ENCODE peak calls at places on chromosomes 1 and 21, in eight cellular contexts. X is WERI-Rb-1; Q is CD4-positive, alpha-beta T cell; L is GM23338; J is cardiac muscle cell; E is kidney epithelial cell; O is SJSA1; F is ovary. Z is an unnamed sample.

GRCh38 chr1:244920911-244921310 is 56.6 kb upstream of the HNRNPU start:
- DNase-seq in O (no peak), L (no peak), E (no peak), Q (no peak), F (no peak), X (no peak), J (no peak), Z (no peak)

GRCh38 chr1:162213281-162213909 is 143.9 kb downstream of the NOS1AP start:
- DNase-seq in L (peak; percentile 59), X (no peak), E (no peak), F (peak; percentile 35), Q (no peak), O (no peak), J (peak; percentile 88), Z (no peak)

GRCh38 chr1:64765826-64766225 is 21.0 kb downstream of the RAVER2 start:
- DNase-seq in O (no peak), L (no peak), J (no peak), E (no peak), Q (no peak), F (no peak), X (no peak), Z (no peak)

GRCh38 chr1:91613594-91613993 is 112.9 kb downstream of the CDC7 start:
- DNase-seq in O (no peak), F (no peak), E (no peak), X (no peak), L (no peak), J (no peak), Q (no peak), Z (no peak)

GRCh38 chr1:68375919-68376318 is 73.8 kb downstream of the RPE65 start:
- DNase-seq in X (no peak), Q (no peak), E (no peak), J (no peak), L (no peak), O (no peak), F (no peak), Z (no peak)

GRCh38 chr1:224168859-224169380 is 14.1 kb upstream of the DEGS1 start:
- DNase-seq in Q (no peak), E (no peak), F (no peak), J (peak; percentile 96), X (no peak), O (peak; percentile 28), L (no peak), Z (no peak)

GRCh38 chr1:76950306-76950705 is 83.0 kb downstream of the ST6GALNAC5 start:
- DNase-seq in E (peak; percentile 26), F (no peak), O (no peak), J (no peak), X (no peak), L (no peak), Q (no peak), Z (no peak)

GRCh38 chr21:35223480-35224156 is 174.5 kb upstream of the RUNX1 start:
- DNase-seq in J (no peak), X (no peak), L (no peak), Q (no peak), E (no peak), F (no peak), O (no peak), Z (no peak)

GRCh38 chr1:213066363-213066762 is 15.3 kb downstream of the RPS6KC1 start:
- DNase-seq in X (no peak), O (no peak), Q (no peak), J (no peak), E (no peak), L (peak; percentile 26), F (no peak), Z (no peak)

GRCh38 chr1:89547563-89548485 is 23.2 kb downstream of the LRRC8B start:
- DNase-seq in J (peak; percentile 72), Q (no peak), F (no peak), L (no peak), E (no peak), X (no peak), O (peak; percentile 15), Z (no peak)

GRCh38 chr1:24866211-24867063 is 63.6 kb downstream of the RUNX3 start:
- DNase-seq in J (no peak), E (no peak), X (no peak), F (no peak), O (no peak), L (no peak), Q (no peak), Z (no peak)

GRCh38 chr1:4573521-4573920 is 80.9 kb upstream of the AJAP1 start:
- DNase-seq in J (no peak), X (no peak), L (no peak), O (no peak), E (no peak), F (no peak), Q (no peak), Z (no peak)

GRCh38 chr21:15135867-15136629 is 71.2 kb upstream of the NRIP1 start:
- DNase-seq in O (no peak), L (no peak), E (no peak), Q (no peak), F (no peak), J (no peak), X (no peak), Z (no peak)

GRCh38 chr1:67489643-67490042 is 59.4 kb upstream of the SERBP1 start:
- DNase-seq in X (peak; percentile 49), O (no peak), L (peak; percentile 47), F (no peak), E (no peak), J (peak; percentile 37), Q (no peak), Z (no peak)

GRCh38 chr21:41583274-41583790 is 75.4 kb upstream of the TMPRSS2 start:
- DNase-seq in L (no peak), E (no peak), O (no peak), J (no peak), X (no peak), F (no peak), Q (no peak), Z (no peak)

GRCh38 chr1:10217748-10218441 is 7.5 kb downstream of the KIF1B start:
- DNase-seq in F (no peak), L (no peak), X (no peak), E (no peak), Q (no peak), O (no peak), J (peak; percentile 21), Z (no peak)

GRCh38 chr1:44049839-44050238 is 18.6 kb upstream of the SLC6A9 start:
- DNase-seq in X (no peak), Q (no peak), L (no peak), E (peak; percentile 61), J (peak; percentile 87), F (no peak), O (no peak), Z (peak; percentile 82)

GRCh38 chr1:197144570-197145325 is 1.7 kb downstream of the ASPM start:
- DNase-seq in E (no peak), X (no peak), F (no peak), O (peak; percentile 38), Q (no peak), J (peak; percentile 42), L (no peak), Z (no peak)

GRCh38 chr1:156625436-156626078 is 6.3 kb downstream of the HAPLN2 start:
- DNase-seq in O (peak; percentile 45), F (peak; percentile 57), J (peak; percentile 63), X (peak; percentile 83), L (peak; percentile 73), E (no peak), Q (peak; percentile 55), Z (no peak)

GRCh38 chr1:236688705-236689104 is 2.4 kb downstream of the ACTN2 start:
- DNase-seq in J (no peak), X (no peak), L (no peak), Q (no peak), F (no peak), E (no peak), O (no peak), Z (no peak)
- H3K27me3 ChIP-seq in J (no peaks in the 10 kb centered on the region), X (peaks cover 67% of the 10 kb centered on the region), L (peaks cover 40% of the 10 kb centered on the region), Q (peaks cover 53% of the 10 kb centered on the region), F (no peaks in the 10 kb centered on the region), E (peaks cover 18% of the 10 kb centered on the region), O (peaks cover 24% of the 10 kb centered on the region), Z (peaks cover 9% of the 10 kb centered on the region)

GRCh38 chr1:205452364-205452763 is 3.5 kb downstream of the BLACAT1 start:
- DNase-seq in E (no peak), Q (no peak), J (no peak), L (no peak), F (no peak), X (no peak), O (no peak), Z (no peak)
- H3K27me3 ChIP-seq in E (peaks cover 48% of the 10 kb centered on the region), Q (peaks cover 68% of the 10 kb centered on the region), J (peaks cover 43% of the 10 kb centered on the region), L (peaks cover 50% of the 10 kb centered on the region), F (peaks cover 5% of the 10 kb centered on the region), X (peaks cover 40% of the 10 kb centered on the region), O (peaks cover 58% of the 10 kb centered on the region), Z (peaks cover 54% of the 10 kb centered on the region)

GRCh38 chr1:31769720-31770390 is 5.7 kb upstream of the ADGRB2 start:
- DNase-seq in Q (no peak), E (no peak), F (no peak), J (no peak), X (no peak), O (no peak), L (no peak), Z (no peak)

GRCh38 chr1:31773861-31774260 is 9.7 kb upstream of the ADGRB2 start:
- DNase-seq in Q (no peak), O (no peak), J (no peak), X (no peak), L (no peak), E (no peak), F (no peak), Z (no peak)

GRCh38 chr1:31768939-31769704 is 5.0 kb upstream of the ADGRB2 start:
- DNase-seq in F (no peak), X (no peak), L (no peak), O (no peak), Q (no peak), J (no peak), E (no peak), Z (no peak)

GRCh38 chr1:31772669-31773248 is 8.6 kb upstream of the ADGRB2 start:
- DNase-seq in F (no peak), E (no peak), Q (no peak), O (no peak), X (no peak), J (no peak), L (no peak), Z (no peak)

DNA sequence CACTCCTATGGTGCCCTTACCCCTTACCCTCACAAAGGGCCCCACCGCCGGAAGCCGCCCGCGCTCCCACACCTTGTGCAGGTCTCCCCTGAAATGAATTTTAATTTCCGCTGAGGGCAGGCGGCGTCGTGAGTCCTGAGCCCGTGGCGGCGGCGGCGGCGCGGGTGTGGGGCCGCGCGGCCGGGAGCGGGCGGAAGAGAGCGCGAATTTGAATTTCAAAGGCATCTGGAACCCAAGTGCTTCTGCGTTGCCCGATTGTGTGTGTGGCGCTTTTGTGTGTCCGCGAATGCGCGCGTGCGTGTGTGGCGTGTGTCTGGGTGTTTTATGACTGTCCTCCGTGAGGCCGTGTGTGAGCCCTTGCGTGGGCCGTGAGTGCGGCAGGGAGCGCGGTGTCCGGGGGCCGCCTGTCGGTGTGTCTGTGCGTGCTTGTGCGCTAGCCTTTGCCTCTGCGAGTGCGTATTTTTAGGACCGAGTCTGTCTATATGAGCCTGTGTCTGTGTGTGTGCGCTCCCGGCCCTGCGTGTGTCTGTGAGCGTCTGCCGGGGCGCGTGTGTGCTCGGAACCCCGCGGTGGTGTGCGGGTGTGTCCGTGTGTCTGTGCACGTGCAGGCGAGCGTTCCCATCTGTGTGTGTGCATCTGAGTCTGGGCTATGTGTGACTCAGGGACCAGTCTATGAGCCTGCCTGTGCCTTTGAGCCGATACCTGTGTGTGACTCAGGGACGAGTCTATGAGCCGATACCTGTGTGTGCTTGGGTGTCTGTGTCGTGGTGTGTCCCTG is 7.9 kb upstream of the ADGRB2 start:
- DNase-seq in L (no peak), Q (peak; percentile 30), F (no peak), E (no peak), O (no peak), J (peak; percentile 32), X (no peak), Z (no peak)
- H3K27me3 ChIP-seq in L (peaks cover 63% of the 10 kb centered on the region), Q (peaks cover 22% of the 10 kb centered on the region), F (no peaks in the 10 kb centered on the region), E (peaks cover 44% of the 10 kb centered on the region), O (peaks cover 18% of the 10 kb centered on the region), J (peaks cover 37% of the 10 kb centered on the region), X (no peaks in the 10 kb centered on the region), Z (peaks cover 50% of the 10 kb centered on the region)

GRCh38 chr1:36576118-36576517 is 93.4 kb upstream of the CSF3R start:
- DNase-seq in E (no peak), O (peak; percentile 33), Q (peak; percentile 16), X (peak; percentile 87), J (peak; percentile 53), L (peak; percentile 91), F (peak; percentile 44), Z (no peak)
- H3K27me3 ChIP-seq in E (peaks cover 13% of the 10 kb centered on the region), O (peaks cover 15% of the 10 kb centered on the region), Q (peaks cover 4% of the 10 kb centered on the region), X (no peaks in the 10 kb centered on the region), J (peaks cover 8% of the 10 kb centered on the region), L (no peaks in the 10 kb centered on the region), F (no peaks in the 10 kb centered on the region), Z (peaks cover 6% of the 10 kb centered on the region)